ENCODE peak calls at places on chromosomes 6 and 20, in six cellular contexts. J is coronary artery, O is AG09309, X is GM06990, F is adrenal gland, Q is kidney. M is an unnamed sample.

GRCh38 chr6:7216941-7217621 is 95.9 kb downstream of the SSR1 start:
- DNase-seq in J (no peak), O (no peak), X (no peak), F (peak; percentile 63), Q (peak; percentile 84), M (no peak)

GRCh38 chr20:18532626-18533025 is 24.9 kb downstream of the SEC23B start:
- DNase-seq in J (no peak), O (no peak), X (no peak), F (no peak), Q (no peak), M (no peak)

GRCh38 chr6:8944548-8944947 is 509.2 kb upstream of the SLC35B3 start:
- DNase-seq in J (no peak), O (no peak), X (no peak), F (no peak), Q (no peak), M (no peak)

GRCh38 chr20:14220986-14221385 is 116.4 kb downstream of the FLRT3 start:
- DNase-seq in J (no peak), O (no peak), X (no peak), F (no peak), Q (no peak), M (no peak)

GRCh38 chr20:48405909-48406308 is 421.9 kb downstream of the PREX1 start:
- DNase-seq in J (no peak), O (no peak), X (no peak), F (no peak), Q (no peak), M (no peak)

GRCh38 chr6:161273356-161273751 is 507 bp downstream of the AGPAT4 start:
- DNase-seq in J (no peak), O (no peak), X (peak; percentile 25), F (no peak), Q (no peak), M (peak; percentile 51)

GRCh38 chr20:62978559-62978938 is 26.0 kb downstream of the SLC17A9 start:
- DNase-seq in J (no peak), O (no peak), X (no peak), F (no peak), Q (no peak), M (no peak)

GRCh38 chr20:46903256-46903655 is 8.6 kb downstream of the EYA2 start:
- DNase-seq in J (no peak), O (no peak), X (no peak), F (no peak), Q (no peak), M (no peak)

GRCh38 chr6:26097268-26097875 is 10.1 kb downstream of the HFE start:
- DNase-seq in J (no peak), O (no peak), X (peak; percentile 35), F (peak; percentile 87), Q (no peak), M (peak; percentile 75)

GRCh38 chr6:57021086-57021720 is 25.3 kb upstream of the KIAA1586 start:
- DNase-seq in J (no peak), O (peak; percentile 20), X (peak; percentile 17), F (no peak), Q (no peak), M (peak; percentile 58)

GRCh38 chr20:50187403-50188051 is 3.1 kb upstream of the CEBPB start:
- DNase-seq in J (no peak), O (no peak), X (no peak), F (no peak), Q (peak; percentile 88), M (no peak)

GRCh38 chr6:48736486-48737206 is 625.6 kb upstream of the PTCHD4 start:
- DNase-seq in J (no peak), O (peak; percentile 79), X (no peak), F (no peak), Q (no peak), M (no peak)

GRCh38 chr6:1312444-1313363 is 806 bp downstream of the FOXQ1 start:
- DNase-seq in J (no peak), O (no peak), X (no peak), F (no peak), Q (peak; percentile 76), M (no peak)

GRCh38 chr6:75349262-75349984 is 64.8 kb upstream of the TMEM30A start:
- DNase-seq in J (no peak), O (no peak), X (peak; percentile 20), F (no peak), Q (no peak), M (peak; percentile 34)

GRCh38 chr6:64081459-64081858 is 445.9 kb downstream of the PHF3 start:
- DNase-seq in J (no peak), O (no peak), X (no peak), F (no peak), Q (no peak), M (no peak)

GRCh38 chr6:78489874-78490273 is 377.5 kb upstream of the IRAK1BP1 start:
- DNase-seq in J (no peak), O (no peak), X (no peak), F (no peak), Q (no peak), M (no peak)

GRCh38 chr6:112231609-112232060 is 22.7 kb downstream of the LAMA4 start:
- DNase-seq in J (no peak), O (no peak), X (no peak), F (no peak), Q (no peak), M (no peak)

GRCh38 chr6:37209461-37210205 is 39.7 kb downstream of the PIM1 start:
- DNase-seq in J (no peak), O (no peak), X (no peak), F (peak; percentile 49), Q (no peak), M (no peak)

GRCh38 chr6:37208793-37209192 is 38.8 kb downstream of the PIM1 start:
- DNase-seq in J (no peak), O (no peak), X (no peak), F (peak; percentile 28), Q (no peak), M (no peak)

GRCh38 chr6:37206674-37207073 is 36.7 kb downstream of the PIM1 start:
- DNase-seq in J (no peak), O (no peak), X (no peak), F (peak; percentile 31), Q (no peak), M (no peak)

GRCh38 chr6:37205997-37206340 is 36.0 kb downstream of the PIM1 start:
- DNase-seq in J (no peak), O (no peak), X (no peak), F (peak; percentile 24), Q (no peak), M (no peak)

DNA sequence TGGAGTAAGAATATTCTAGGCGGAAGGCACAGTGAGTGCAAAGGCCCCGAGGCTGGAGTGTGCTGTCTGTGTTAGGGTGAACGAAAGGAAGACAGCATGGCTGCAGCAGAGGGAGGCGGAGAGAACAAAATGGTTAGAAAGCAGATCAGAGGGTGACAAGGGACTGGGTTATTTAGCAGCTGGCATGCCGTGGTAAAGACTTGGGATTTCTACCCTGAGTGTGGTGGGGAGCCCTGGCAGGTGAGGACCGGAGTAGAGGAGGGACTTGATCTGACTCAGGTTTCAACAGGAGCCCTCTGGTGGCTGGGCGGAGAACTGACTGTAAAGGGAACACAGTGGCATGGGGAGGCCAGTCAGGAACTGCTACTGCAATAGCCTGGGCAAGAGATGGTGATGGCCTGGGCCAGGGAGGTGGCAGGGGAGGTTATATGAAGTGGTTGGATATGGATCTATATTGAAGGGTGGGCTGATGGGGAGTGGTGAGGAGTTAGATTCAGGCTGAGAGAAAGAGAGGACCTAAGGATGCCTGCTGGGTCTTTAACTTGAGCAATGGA is 38.0 kb downstream of the PIM1 start:
- DNase-seq in J (no peak), O (peak; percentile 24), X (peak; percentile 58), F (peak; percentile 96), Q (peak; percentile 89), M (peak; percentile 89)
- H3K4me3 ChIP-seq in J (no peak overlapping the region), O (no peak overlapping the region), X (no peak overlapping the region), F (no peak overlapping the region), Q (no peak overlapping the region), M (no peak overlapping the region)

DNA sequence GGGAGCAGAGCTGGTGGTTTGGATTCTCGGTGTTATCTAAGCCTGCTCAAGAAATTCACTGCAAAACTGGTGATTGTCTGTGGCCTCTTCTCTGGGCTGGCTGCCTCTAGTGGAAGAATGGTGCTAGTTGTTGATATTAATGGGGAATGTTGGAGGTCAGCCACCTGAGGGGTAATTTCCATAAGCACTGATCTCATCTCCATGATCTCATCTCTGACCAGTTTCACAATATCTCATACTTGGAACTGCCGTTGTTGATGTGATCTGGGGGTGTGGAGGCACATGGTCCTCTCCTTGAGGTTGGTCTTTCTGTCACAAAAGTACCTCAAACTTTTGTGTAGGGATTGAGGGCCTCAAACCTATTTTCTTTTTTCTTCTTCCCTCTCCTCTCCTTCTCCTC is 102.6 kb downstream of the CD109 start:
- DNase-seq in J (no peak), O (peak; percentile 85), X (peak; percentile 42), F (no peak), Q (no peak), M (peak; percentile 46)
- TF ChIP-seq CTCF in J (no peak), O (peak; percentile 58), X (peak; percentile 27), F (no peak), Q (peak; percentile 28), M (no peak)

GRCh38 chr6:37784585-37784967 is 35.0 kb upstream of the ZFAND3 start:
- DNase-seq in J (no peak), O (no peak), X (no peak), F (peak; percentile 66), Q (peak; percentile 40), M (no peak)
- H3K4me3 ChIP-seq in J (peak overlapping the region; percentile 69), O (no peak overlapping the region), X (no peak overlapping the region), F (no peak overlapping the region), Q (peak overlapping the region; percentile 81), M (no peak overlapping the region)

DNA sequence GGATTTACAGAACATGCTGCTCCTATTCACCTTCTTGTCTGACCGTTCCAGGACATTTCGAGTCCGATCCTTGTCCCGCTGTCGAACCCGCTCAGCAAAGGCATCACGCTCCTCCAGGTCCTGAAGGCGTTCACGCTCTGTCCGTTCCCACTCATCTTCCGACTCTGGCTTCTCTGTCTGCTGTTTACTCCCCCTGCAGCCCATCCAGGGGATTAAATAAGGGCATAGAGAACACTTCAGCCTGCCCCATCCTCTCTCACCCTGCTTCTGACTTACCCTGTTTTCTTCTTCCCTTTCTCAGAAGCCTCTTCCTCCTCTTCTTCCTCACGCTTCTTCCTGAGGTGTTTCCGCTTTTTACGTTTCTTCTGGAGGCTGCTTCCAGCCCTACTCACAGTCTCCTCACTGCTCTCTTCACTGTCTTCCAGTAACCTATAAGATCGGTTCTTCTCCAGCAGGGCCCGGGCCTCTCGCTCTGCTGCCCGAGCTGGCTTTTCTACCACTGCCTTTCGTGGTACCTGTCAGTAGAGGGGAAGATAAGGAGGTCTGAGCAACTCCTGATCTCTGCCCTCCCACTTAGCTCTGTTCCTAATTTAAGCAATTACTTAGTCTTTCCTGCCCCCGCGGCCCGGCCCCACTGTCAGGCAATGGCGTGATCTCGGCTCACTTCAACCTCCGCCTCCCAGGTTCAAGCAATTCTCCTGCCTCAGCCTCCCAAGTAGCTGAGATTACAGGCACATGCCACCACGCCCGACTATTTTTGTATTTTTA is 1.9 kb downstream of the DHX16 start:
- DNase-seq in J (no peak), O (no peak), X (no peak), F (no peak), Q (no peak), M (no peak)
- TF ChIP-seq CTCF in J (no peak), O (peak; percentile 12), X (no peak), F (no peak), Q (peak; percentile 2), M (peak; percentile 15)

M was measured in GM12865.